ENCODE peak calls at places on chromosomes 16 and 17, in four cellular contexts. One of them, this sample, is unnamed. For H3K9me3, the result is how much of the 10 kb centered on the place peaks cover.

GRCh38 chr17:43578699-43579569 is 32.8 kb upstream of the ETV4 start:
- DNase-seq in CD8-positive, alpha-beta T cell: peak
- DNase-seq in body of pancreas: peak
- DNase-seq in H9: peak
- DNase-seq in this sample: no peak

GRCh38 chr16:53865492-53865863 is 161.5 kb downstream of the FTO start:
- DNase-seq in body of pancreas: no peak
- DNase-seq in H9: no peak
- DNase-seq in CD8-positive, alpha-beta T cell: no peak
- DNase-seq in this sample: no peak

GRCh38 chr16:23518435-23518891 is 8.2 kb upstream of the GGA2 start:
- DNase-seq in CD8-positive, alpha-beta T cell: no peak
- DNase-seq in body of pancreas: no peak
- DNase-seq in H9: no peak
- DNase-seq in this sample: no peak

GRCh38 chr17:48293319-48294192 is 136.5 kb downstream of the SKAP1 start:
- DNase-seq in body of pancreas: no peak
- DNase-seq in CD8-positive, alpha-beta T cell: no peak
- DNase-seq in H9: no peak
- DNase-seq in this sample: no peak

GRCh38 chr17:57408064-57408811 is 151.9 kb downstream of the MSI2 start:
- DNase-seq in body of pancreas: no peak
- DNase-seq in CD8-positive, alpha-beta T cell: peak
- DNase-seq in H9: peak
- DNase-seq in this sample: no peak

GRCh38 chr17:82684207-82684903 is 14.1 kb downstream of the RAB40B start:
- DNase-seq in CD8-positive, alpha-beta T cell: no peak
- DNase-seq in body of pancreas: peak
- DNase-seq in H9: no peak
- DNase-seq in this sample: no peak

GRCh38 chr17:63293310-63293709 is 152.8 kb downstream of the CYB561 start:
- DNase-seq in CD8-positive, alpha-beta T cell: no peak
- DNase-seq in body of pancreas: no peak
- DNase-seq in H9: no peak
- DNase-seq in this sample: no peak

GRCh38 chr17:4498461-4499397 is at the start of gene SPNS2:
- DNase-seq in CD8-positive, alpha-beta T cell: peak
- DNase-seq in H9: peak
- DNase-seq in body of pancreas: peak
- DNase-seq in this sample: peak

GRCh38 chr16:72905581-72905980 is 142.3 kb downstream of the ZFHX3 start:
- DNase-seq in H9: no peak
- DNase-seq in body of pancreas: no peak
- DNase-seq in CD8-positive, alpha-beta T cell: no peak
- DNase-seq in this sample: no peak

GRCh38 chr17:36661047-36661666 is 59.8 kb downstream of the MRM1 start:
- DNase-seq in CD8-positive, alpha-beta T cell: no peak
- DNase-seq in H9: no peak
- DNase-seq in body of pancreas: no peak
- DNase-seq in this sample: no peak

GRCh38 chr16:55478827-55479559 is at the start of gene MMP2:
- DNase-seq in H9: peak
- DNase-seq in CD8-positive, alpha-beta T cell: no peak
- DNase-seq in body of pancreas: peak
- DNase-seq in this sample: peak

GRCh38 chr16:50476486-50477260 is 71.5 kb upstream of the NKD1 start:
- DNase-seq in body of pancreas: no peak
- DNase-seq in CD8-positive, alpha-beta T cell: no peak
- DNase-seq in H9: no peak
- DNase-seq in this sample: no peak

GRCh38 chr16:28606291-28607115 is 3.3 kb downstream of the SULT1A1 start:
- DNase-seq in H9: no peak
- DNase-seq in body of pancreas: no peak
- DNase-seq in CD8-positive, alpha-beta T cell: no peak
- DNase-seq in this sample: no peak

GRCh38 chr17:78671607-78672404 is 94.6 kb upstream of the DNAH17 start:
- DNase-seq in H9: no peak
- DNase-seq in body of pancreas: no peak
- DNase-seq in CD8-positive, alpha-beta T cell: no peak
- DNase-seq in this sample: no peak

GRCh38 chr16:53968896-53969295 is 264.9 kb downstream of the FTO start:
- DNase-seq in body of pancreas: no peak
- DNase-seq in H9: no peak
- DNase-seq in CD8-positive, alpha-beta T cell: no peak
- DNase-seq in this sample: no peak

GRCh38 chr16:23267647-23268046 is 34.5 kb upstream of the SCNN1B start:
- DNase-seq in body of pancreas: no peak
- DNase-seq in H9: no peak
- DNase-seq in CD8-positive, alpha-beta T cell: no peak
- DNase-seq in this sample: no peak

GRCh38 chr17:82804442-82805191 is 35.2 kb downstream of the ZNF750 start:
- DNase-seq in CD8-positive, alpha-beta T cell: no peak
- DNase-seq in body of pancreas: peak
- DNase-seq in H9: no peak
- DNase-seq in this sample: peak

GRCh38 chr16:24689128-24689527 is 40.3 kb upstream of the TNRC6A start:
- DNase-seq in CD8-positive, alpha-beta T cell: no peak
- DNase-seq in H9: peak
- DNase-seq in body of pancreas: no peak
- DNase-seq in this sample: no peak

GRCh38 chr16:53131363-53132071 is 76.7 kb downstream of the CHD9 start:
- DNase-seq in H9: peak
- DNase-seq in CD8-positive, alpha-beta T cell: peak
- DNase-seq in body of pancreas: peak
- DNase-seq in this sample: peak

GRCh38 chr16:47049901-47050583 is 76.6 kb upstream of the DNAJA2 start:
- DNase-seq in CD8-positive, alpha-beta T cell: no peak
- DNase-seq in H9: no peak
- DNase-seq in body of pancreas: no peak
- DNase-seq in this sample: no peak

GRCh38 chr16:53863861-53864260 is 159.9 kb downstream of the FTO start:
- DNase-seq in H9: no peak
- DNase-seq in body of pancreas: no peak
- DNase-seq in CD8-positive, alpha-beta T cell: no peak
- DNase-seq in this sample: no peak

GRCh38 chr16:24758986-24759385 is 29.5 kb downstream of the TNRC6A start:
- DNase-seq in CD8-positive, alpha-beta T cell: no peak
- DNase-seq in body of pancreas: no peak
- DNase-seq in H9: no peak
- DNase-seq in this sample: no peak

GRCh38 chr16:75377971-75378386 is 55.3 kb downstream of the CFDP1 start:
- DNase-seq in H9: peak
- DNase-seq in CD8-positive, alpha-beta T cell: no peak
- DNase-seq in body of pancreas: peak
- DNase-seq in this sample: no peak

GRCh38 chr16:56960681-56961281 is 969 bp upstream of the CETP start:
- DNase-seq in CD8-positive, alpha-beta T cell: no peak
- DNase-seq in body of pancreas: no peak
- DNase-seq in H9: no peak
- DNase-seq in this sample: no peak

GRCh38 chr17:31294839-31295488 is 2.1 kb downstream of the OMG start:
- DNase-seq in H9: no peak
- DNase-seq in CD8-positive, alpha-beta T cell: no peak
- DNase-seq in body of pancreas: no peak
- DNase-seq in this sample: no peak

GRCh38 chr17:6857336-6857735 is 25.8 kb upstream of the TEKT1 start:
- DNase-seq in body of pancreas: no peak
- DNase-seq in CD8-positive, alpha-beta T cell: no peak
- DNase-seq in H9: no peak
- DNase-seq in this sample: no peak

GRCh38 chr17:65553646-65554567 is 7.5 kb downstream of the AXIN2 start:
- DNase-seq in body of pancreas: no peak
- DNase-seq in CD8-positive, alpha-beta T cell: no peak
- DNase-seq in H9: no peak
- DNase-seq in this sample: no peak

GRCh38 chr17:47698749-47699535 is 5.0 kb downstream of the TBKBP1 start:
- DNase-seq in body of pancreas: peak
- DNase-seq in CD8-positive, alpha-beta T cell: peak
- DNase-seq in H9: peak
- DNase-seq in this sample: peak

GRCh38 chr17:32496348-32497078 is 9.7 kb downstream of the CDK5R1 start:
- DNase-seq in H9: no peak
- DNase-seq in CD8-positive, alpha-beta T cell: no peak
- DNase-seq in body of pancreas: no peak
- DNase-seq in this sample: peak

DNA sequence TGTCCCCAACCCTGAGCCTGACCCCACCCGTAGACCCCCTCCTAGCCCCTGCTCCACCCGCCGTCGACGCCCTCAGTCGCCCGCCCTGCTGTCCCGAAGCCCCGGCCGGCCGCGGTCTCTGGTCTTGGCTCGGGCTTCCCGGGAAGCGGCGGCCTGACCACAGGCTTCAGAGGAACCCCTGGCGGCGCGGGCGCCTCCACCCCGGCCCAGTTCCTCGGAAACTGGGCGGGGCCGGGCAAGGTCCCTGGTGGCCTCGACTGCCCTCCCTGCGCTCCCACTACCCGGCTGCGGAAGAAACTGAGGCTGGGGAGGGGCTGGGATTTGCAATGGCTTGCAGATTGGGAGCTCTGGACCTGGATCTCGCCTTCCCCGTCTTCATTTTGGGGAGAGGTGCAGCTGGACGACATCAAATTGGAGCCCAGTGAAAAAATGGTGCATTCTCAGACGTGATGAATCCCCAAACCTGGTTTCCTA is 690 bp upstream of the SOCS1 start:
- DNase-seq in H9: peak
- DNase-seq in body of pancreas: peak
- DNase-seq in CD8-positive, alpha-beta T cell: peak
- DNase-seq in this sample: peak
- H3K27ac ChIP-seq in H9: no peak
- H3K27ac ChIP-seq in body of pancreas: peak
- H3K27ac ChIP-seq in CD8-positive, alpha-beta T cell: peak
- H3K27ac ChIP-seq in this sample: peak

DNA sequence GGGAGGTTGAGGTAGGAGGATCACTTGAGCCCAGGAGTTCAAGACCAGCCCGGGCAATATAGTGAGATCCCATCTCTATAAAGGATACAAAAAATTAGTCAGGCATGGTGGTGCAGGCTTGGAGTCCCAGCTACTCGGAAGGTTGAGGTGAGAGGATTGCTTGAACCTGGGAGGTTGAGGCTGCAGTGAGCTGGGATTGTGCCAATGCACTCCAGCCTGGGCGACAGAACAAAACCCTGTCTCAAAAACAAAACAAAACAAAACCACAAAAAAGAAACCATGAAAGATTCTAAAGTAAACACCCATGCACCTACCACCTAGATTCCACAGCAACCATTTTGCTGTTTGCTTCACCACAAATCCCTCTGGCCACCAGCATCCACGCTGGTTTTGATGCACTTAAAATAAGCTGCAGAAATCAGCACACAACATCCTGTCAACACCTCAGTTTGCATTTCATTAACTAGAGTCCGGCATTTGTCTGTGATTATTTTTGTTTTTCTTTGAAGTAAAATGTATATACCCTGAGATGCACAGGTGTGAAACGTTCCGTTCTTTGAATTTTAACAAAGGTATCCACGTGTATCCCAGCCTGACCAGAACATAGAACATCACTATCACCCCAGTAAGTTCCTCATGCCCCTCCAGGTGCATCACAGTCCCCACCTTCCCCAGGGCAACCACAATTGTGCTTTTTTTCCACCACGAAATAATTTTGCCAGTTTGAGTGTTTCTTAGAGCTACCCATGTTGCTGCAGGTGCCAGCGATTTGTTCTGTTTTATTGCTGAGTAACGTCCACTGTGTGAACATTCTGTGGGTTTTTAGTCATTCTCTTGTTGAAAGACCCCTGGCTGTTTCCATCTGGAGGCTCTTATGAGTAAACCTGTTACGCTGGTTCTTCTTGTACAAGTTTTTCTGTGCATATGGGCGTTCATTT is 191.5 kb downstream of the SEC14L1 start:
- DNase-seq in CD8-positive, alpha-beta T cell: peak
- DNase-seq in H9: no peak
- DNase-seq in body of pancreas: no peak
- DNase-seq in this sample: no peak
- TF ChIP-seq CTCF in CD8-positive, alpha-beta T cell: no peak
- TF ChIP-seq CTCF in H9: no peak
- TF ChIP-seq CTCF in body of pancreas: no peak
- TF ChIP-seq CTCF in this sample: no peak

GRCh38 chr17:29905086-29905878 is 24.7 kb downstream of the SSH2 start:
- DNase-seq in CD8-positive, alpha-beta T cell: no peak
- DNase-seq in H9: peak
- DNase-seq in body of pancreas: no peak
- DNase-seq in this sample: no peak

GRCh38 chr17:29909604-29910003 is 20.4 kb downstream of the SSH2 start:
- DNase-seq in CD8-positive, alpha-beta T cell: no peak
- DNase-seq in body of pancreas: no peak
- DNase-seq in H9: no peak
- DNase-seq in this sample: no peak

GRCh38 chr17:29905879-29906167 is 24.2 kb downstream of the SSH2 start:
- DNase-seq in H9: no peak
- DNase-seq in body of pancreas: no peak
- DNase-seq in CD8-positive, alpha-beta T cell: no peak
- DNase-seq in this sample: no peak

GRCh38 chr17:29911641-29912177 is 18.3 kb downstream of the SSH2 start:
- DNase-seq in H9: no peak
- DNase-seq in body of pancreas: no peak
- DNase-seq in CD8-positive, alpha-beta T cell: no peak
- DNase-seq in this sample: no peak

GRCh38 chr17:29906969-29907368 is 23.1 kb downstream of the SSH2 start:
- DNase-seq in body of pancreas: no peak
- DNase-seq in H9: no peak
- DNase-seq in CD8-positive, alpha-beta T cell: no peak
- DNase-seq in this sample: no peak
- H3K9me3 ChIP-seq in body of pancreas: under half
- H3K9me3 ChIP-seq in H9: under half
- H3K9me3 ChIP-seq in CD8-positive, alpha-beta T cell: under half
- H3K9me3 ChIP-seq in this sample: under half

GRCh38 chr17:75642221-75643032 is 9.2 kb downstream of the SMIM5 start:
- DNase-seq in H9: no peak
- DNase-seq in body of pancreas: peak
- DNase-seq in CD8-positive, alpha-beta T cell: no peak
- DNase-seq in this sample: peak
- H3K27ac ChIP-seq in H9: no peak
- H3K27ac ChIP-seq in body of pancreas: peak
- H3K27ac ChIP-seq in CD8-positive, alpha-beta T cell: no peak
- H3K27ac ChIP-seq in this sample: peak